ENCODE peak calls at places on chromosomes 3 and 15, in six cellular contexts. One of them, this sample, is unnamed.
A peak's percentile ranks its signal among the peaks of the same experiment; 100 is the strongest.

GRCh38 chr3:136804813-136805212 is 14.1 kb upstream of the SLC35G2 start:
- DNase-seq in stimulated activated CD8-positive, alpha-beta memory T cell treated with anti-CD3 and anti-CD28 coated beads, Interleukin-2, amount 100 ng/mL, for 48 hours: no peak
- DNase-seq in NCI-H510A: no peak
- DNase-seq in C1 segment of cervical spinal cord: no peak
- DNase-seq in erythroblast: no peak
- DNase-seq in upper lobe of left lung: no peak
- DNase-seq in this sample: no peak

GRCh38 chr15:61871926-61872522 is 188.2 kb downstream of the VPS13C start:
- DNase-seq in erythroblast: peak; percentile 26
- DNase-seq in C1 segment of cervical spinal cord: no peak
- DNase-seq in NCI-H510A: no peak
- DNase-seq in stimulated activated CD8-positive, alpha-beta memory T cell treated with anti-CD3 and anti-CD28 coated beads, Interleukin-2, amount 100 ng/mL, for 48 hours: no peak
- DNase-seq in upper lobe of left lung: no peak
- DNase-seq in this sample: no peak

GRCh38 chr3:95289295-95289694 is 1226.4 kb downstream of the NSUN3 start:
- DNase-seq in upper lobe of left lung: no peak
- DNase-seq in erythroblast: no peak
- DNase-seq in NCI-H510A: no peak
- DNase-seq in stimulated activated CD8-positive, alpha-beta memory T cell treated with anti-CD3 and anti-CD28 coated beads, Interleukin-2, amount 100 ng/mL, for 48 hours: no peak
- DNase-seq in C1 segment of cervical spinal cord: no peak
- DNase-seq in this sample: no peak

GRCh38 chr3:66452247-66453040 is 48.4 kb downstream of the LRIG1 start:
- DNase-seq in C1 segment of cervical spinal cord: no peak
- DNase-seq in NCI-H510A: no peak
- DNase-seq in stimulated activated CD8-positive, alpha-beta memory T cell treated with anti-CD3 and anti-CD28 coated beads, Interleukin-2, amount 100 ng/mL, for 48 hours: no peak
- DNase-seq in upper lobe of left lung: no peak
- DNase-seq in erythroblast: no peak
- DNase-seq in this sample: no peak

GRCh38 chr3:150763841-150764483 is 993 bp upstream of the SIAH2 start:
- DNase-seq in NCI-H510A: peak; percentile 42
- DNase-seq in erythroblast: peak; percentile 84
- DNase-seq in C1 segment of cervical spinal cord: peak; percentile 59
- DNase-seq in upper lobe of left lung: peak; percentile 76
- DNase-seq in stimulated activated CD8-positive, alpha-beta memory T cell treated with anti-CD3 and anti-CD28 coated beads, Interleukin-2, amount 100 ng/mL, for 48 hours: peak; percentile 14
- DNase-seq in this sample: no peak

GRCh38 chr15:27114440-27114839 is 143.5 kb downstream of the GABRG3 start:
- DNase-seq in stimulated activated CD8-positive, alpha-beta memory T cell treated with anti-CD3 and anti-CD28 coated beads, Interleukin-2, amount 100 ng/mL, for 48 hours: no peak
- DNase-seq in upper lobe of left lung: no peak
- DNase-seq in erythroblast: no peak
- DNase-seq in NCI-H510A: no peak
- DNase-seq in C1 segment of cervical spinal cord: no peak
- DNase-seq in this sample: no peak

GRCh38 chr15:64842099-64842940 is 605 bp downstream of the PLEKHO2 start:
- DNase-seq in upper lobe of left lung: no peak
- DNase-seq in stimulated activated CD8-positive, alpha-beta memory T cell treated with anti-CD3 and anti-CD28 coated beads, Interleukin-2, amount 100 ng/mL, for 48 hours: no peak
- DNase-seq in C1 segment of cervical spinal cord: no peak
- DNase-seq in erythroblast: peak; percentile 46
- DNase-seq in NCI-H510A: no peak
- DNase-seq in this sample: no peak

GRCh38 chr3:45565341-45565740 is 29.2 kb upstream of the LIMD1 start:
- DNase-seq in erythroblast: no peak
- DNase-seq in C1 segment of cervical spinal cord: no peak
- DNase-seq in NCI-H510A: no peak
- DNase-seq in upper lobe of left lung: no peak
- DNase-seq in stimulated activated CD8-positive, alpha-beta memory T cell treated with anti-CD3 and anti-CD28 coated beads, Interleukin-2, amount 100 ng/mL, for 48 hours: no peak
- DNase-seq in this sample: no peak

GRCh38 chr3:99425930-99426329 is 212.5 kb upstream of the COL8A1 start:
- DNase-seq in NCI-H510A: no peak
- DNase-seq in upper lobe of left lung: no peak
- DNase-seq in erythroblast: no peak
- DNase-seq in stimulated activated CD8-positive, alpha-beta memory T cell treated with anti-CD3 and anti-CD28 coated beads, Interleukin-2, amount 100 ng/mL, for 48 hours: no peak
- DNase-seq in C1 segment of cervical spinal cord: no peak
- DNase-seq in this sample: no peak

GRCh38 chr3:184560531-184560930 is 1.1 kb upstream of the EPHB3 start:
- DNase-seq in erythroblast: no peak
- DNase-seq in stimulated activated CD8-positive, alpha-beta memory T cell treated with anti-CD3 and anti-CD28 coated beads, Interleukin-2, amount 100 ng/mL, for 48 hours: no peak
- DNase-seq in upper lobe of left lung: no peak
- DNase-seq in C1 segment of cervical spinal cord: no peak
- DNase-seq in NCI-H510A: no peak
- DNase-seq in this sample: no peak

GRCh38 chr3:112362221-112362620 is 29.3 kb downstream of the CD200 start:
- DNase-seq in C1 segment of cervical spinal cord: no peak
- DNase-seq in NCI-H510A: no peak
- DNase-seq in upper lobe of left lung: no peak
- DNase-seq in erythroblast: no peak
- DNase-seq in stimulated activated CD8-positive, alpha-beta memory T cell treated with anti-CD3 and anti-CD28 coated beads, Interleukin-2, amount 100 ng/mL, for 48 hours: no peak
- DNase-seq in this sample: no peak

GRCh38 chr15:74854453-74854852 is 11.5 kb upstream of the ULK3 start:
- DNase-seq in NCI-H510A: no peak
- DNase-seq in stimulated activated CD8-positive, alpha-beta memory T cell treated with anti-CD3 and anti-CD28 coated beads, Interleukin-2, amount 100 ng/mL, for 48 hours: no peak
- DNase-seq in upper lobe of left lung: no peak
- DNase-seq in erythroblast: no peak
- DNase-seq in C1 segment of cervical spinal cord: no peak
- DNase-seq in this sample: no peak

GRCh38 chr3:159787794-159788205 is 200.8 kb upstream of the IL12A start:
- DNase-seq in NCI-H510A: no peak
- DNase-seq in upper lobe of left lung: no peak
- DNase-seq in erythroblast: no peak
- DNase-seq in C1 segment of cervical spinal cord: no peak
- DNase-seq in stimulated activated CD8-positive, alpha-beta memory T cell treated with anti-CD3 and anti-CD28 coated beads, Interleukin-2, amount 100 ng/mL, for 48 hours: no peak
- DNase-seq in this sample: no peak

GRCh38 chr3:103210583-103210982 is 775.8 kb downstream of the ZPLD1 start:
- DNase-seq in erythroblast: no peak
- DNase-seq in upper lobe of left lung: no peak
- DNase-seq in stimulated activated CD8-positive, alpha-beta memory T cell treated with anti-CD3 and anti-CD28 coated beads, Interleukin-2, amount 100 ng/mL, for 48 hours: no peak
- DNase-seq in C1 segment of cervical spinal cord: no peak
- DNase-seq in NCI-H510A: no peak
- DNase-seq in this sample: no peak

GRCh38 chr15:78092111-78093041 is at the start of gene SH2D7:
- DNase-seq in upper lobe of left lung: peak; percentile 15
- DNase-seq in NCI-H510A: no peak
- DNase-seq in erythroblast: no peak
- DNase-seq in stimulated activated CD8-positive, alpha-beta memory T cell treated with anti-CD3 and anti-CD28 coated beads, Interleukin-2, amount 100 ng/mL, for 48 hours: no peak
- DNase-seq in C1 segment of cervical spinal cord: no peak
- DNase-seq in this sample: peak; percentile 54

GRCh38 chr3:64031540-64032533 is 8.5 kb upstream of the PSMD6 start:
- DNase-seq in erythroblast: no peak
- DNase-seq in upper lobe of left lung: no peak
- DNase-seq in C1 segment of cervical spinal cord: no peak
- DNase-seq in stimulated activated CD8-positive, alpha-beta memory T cell treated with anti-CD3 and anti-CD28 coated beads, Interleukin-2, amount 100 ng/mL, for 48 hours: no peak
- DNase-seq in NCI-H510A: no peak
- DNase-seq in this sample: no peak

GRCh38 chr15:75693501-75694240 is 19.0 kb downstream of the CSPG4 start:
- DNase-seq in erythroblast: no peak
- DNase-seq in NCI-H510A: no peak
- DNase-seq in C1 segment of cervical spinal cord: no peak
- DNase-seq in upper lobe of left lung: no peak
- DNase-seq in stimulated activated CD8-positive, alpha-beta memory T cell treated with anti-CD3 and anti-CD28 coated beads, Interleukin-2, amount 100 ng/mL, for 48 hours: no peak
- DNase-seq in this sample: no peak

GRCh38 chr3:35549690-35550089 is 89.6 kb upstream of the ARPP21 start:
- DNase-seq in NCI-H510A: no peak
- DNase-seq in C1 segment of cervical spinal cord: no peak
- DNase-seq in stimulated activated CD8-positive, alpha-beta memory T cell treated with anti-CD3 and anti-CD28 coated beads, Interleukin-2, amount 100 ng/mL, for 48 hours: no peak
- DNase-seq in erythroblast: no peak
- DNase-seq in upper lobe of left lung: no peak
- DNase-seq in this sample: no peak

GRCh38 chr3:132174500-132174899 is 139.7 kb upstream of the CPNE4 start:
- DNase-seq in erythroblast: no peak
- DNase-seq in upper lobe of left lung: no peak
- DNase-seq in C1 segment of cervical spinal cord: no peak
- DNase-seq in NCI-H510A: no peak
- DNase-seq in stimulated activated CD8-positive, alpha-beta memory T cell treated with anti-CD3 and anti-CD28 coated beads, Interleukin-2, amount 100 ng/mL, for 48 hours: no peak
- DNase-seq in this sample: no peak

GRCh38 chr3:196837819-196838420 is 29.8 kb upstream of the SENP5 start:
- DNase-seq in NCI-H510A: no peak
- DNase-seq in C1 segment of cervical spinal cord: no peak
- DNase-seq in erythroblast: peak; percentile 76
- DNase-seq in upper lobe of left lung: peak; percentile 73
- DNase-seq in stimulated activated CD8-positive, alpha-beta memory T cell treated with anti-CD3 and anti-CD28 coated beads, Interleukin-2, amount 100 ng/mL, for 48 hours: peak; percentile 45
- DNase-seq in this sample: peak; percentile 67

GRCh38 chr3:78035020-78035660 is 995.2 kb downstream of the ROBO2 start:
- DNase-seq in stimulated activated CD8-positive, alpha-beta memory T cell treated with anti-CD3 and anti-CD28 coated beads, Interleukin-2, amount 100 ng/mL, for 48 hours: no peak
- DNase-seq in C1 segment of cervical spinal cord: no peak
- DNase-seq in upper lobe of left lung: no peak
- DNase-seq in erythroblast: no peak
- DNase-seq in NCI-H510A: no peak
- DNase-seq in this sample: no peak

GRCh38 chr3:126431103-126431534 is 36.4 kb downstream of the CFAP100 start:
- DNase-seq in upper lobe of left lung: no peak
- DNase-seq in C1 segment of cervical spinal cord: no peak
- DNase-seq in NCI-H510A: no peak
- DNase-seq in stimulated activated CD8-positive, alpha-beta memory T cell treated with anti-CD3 and anti-CD28 coated beads, Interleukin-2, amount 100 ng/mL, for 48 hours: no peak
- DNase-seq in erythroblast: no peak
- DNase-seq in this sample: no peak

GRCh38 chr3:10964537-10965167 is 27.9 kb upstream of the SLC6A1 start:
- DNase-seq in NCI-H510A: no peak
- DNase-seq in stimulated activated CD8-positive, alpha-beta memory T cell treated with anti-CD3 and anti-CD28 coated beads, Interleukin-2, amount 100 ng/mL, for 48 hours: no peak
- DNase-seq in C1 segment of cervical spinal cord: no peak
- DNase-seq in erythroblast: peak; percentile 19
- DNase-seq in upper lobe of left lung: no peak
- DNase-seq in this sample: no peak

GRCh38 chr3:50213383-50213782 is 8.3 kb downstream of the SLC38A3 start:
- DNase-seq in erythroblast: no peak
- DNase-seq in C1 segment of cervical spinal cord: peak; percentile 66
- DNase-seq in NCI-H510A: no peak
- DNase-seq in upper lobe of left lung: no peak
- DNase-seq in stimulated activated CD8-positive, alpha-beta memory T cell treated with anti-CD3 and anti-CD28 coated beads, Interleukin-2, amount 100 ng/mL, for 48 hours: no peak
- DNase-seq in this sample: no peak

GRCh38 chr3:193829781-193830180 is 236.8 kb downstream of the OPA1 start:
- DNase-seq in upper lobe of left lung: peak; percentile 72
- DNase-seq in C1 segment of cervical spinal cord: no peak
- DNase-seq in erythroblast: no peak
- DNase-seq in NCI-H510A: peak; percentile 38
- DNase-seq in stimulated activated CD8-positive, alpha-beta memory T cell treated with anti-CD3 and anti-CD28 coated beads, Interleukin-2, amount 100 ng/mL, for 48 hours: no peak
- DNase-seq in this sample: no peak

GRCh38 chr3:186144257-186144656 is 35.4 kb upstream of the ETV5 start:
- DNase-seq in erythroblast: no peak
- DNase-seq in stimulated activated CD8-positive, alpha-beta memory T cell treated with anti-CD3 and anti-CD28 coated beads, Interleukin-2, amount 100 ng/mL, for 48 hours: no peak
- DNase-seq in NCI-H510A: no peak
- DNase-seq in upper lobe of left lung: no peak
- DNase-seq in C1 segment of cervical spinal cord: no peak
- DNase-seq in this sample: no peak

GRCh38 chr3:30305021-30305420 is 301.4 kb upstream of the TGFBR2 start:
- DNase-seq in NCI-H510A: no peak
- DNase-seq in erythroblast: no peak
- DNase-seq in stimulated activated CD8-positive, alpha-beta memory T cell treated with anti-CD3 and anti-CD28 coated beads, Interleukin-2, amount 100 ng/mL, for 48 hours: no peak
- DNase-seq in upper lobe of left lung: no peak
- DNase-seq in C1 segment of cervical spinal cord: no peak
- DNase-seq in this sample: no peak

GRCh38 chr15:40847225-40847961 is 3.5 kb downstream of the SPINT1 start:
- DNase-seq in C1 segment of cervical spinal cord: peak; percentile 9
- DNase-seq in erythroblast: no peak
- DNase-seq in upper lobe of left lung: peak; percentile 93
- DNase-seq in stimulated activated CD8-positive, alpha-beta memory T cell treated with anti-CD3 and anti-CD28 coated beads, Interleukin-2, amount 100 ng/mL, for 48 hours: no peak
- DNase-seq in NCI-H510A: peak; percentile 81
- DNase-seq in this sample: no peak

GRCh38 chr3:52848617-52849016 is 13.8 kb upstream of the MUSTN1 start:
- DNase-seq in NCI-H510A: no peak
- DNase-seq in C1 segment of cervical spinal cord: no peak
- DNase-seq in stimulated activated CD8-positive, alpha-beta memory T cell treated with anti-CD3 and anti-CD28 coated beads, Interleukin-2, amount 100 ng/mL, for 48 hours: no peak
- DNase-seq in upper lobe of left lung: no peak
- DNase-seq in erythroblast: no peak
- DNase-seq in this sample: peak; percentile 48

GRCh38 chr3:59253523-59253922 is 203.7 kb upstream of the CFAP20DC start:
- DNase-seq in stimulated activated CD8-positive, alpha-beta memory T cell treated with anti-CD3 and anti-CD28 coated beads, Interleukin-2, amount 100 ng/mL, for 48 hours: no peak
- DNase-seq in upper lobe of left lung: no peak
- DNase-seq in erythroblast: no peak
- DNase-seq in NCI-H510A: no peak
- DNase-seq in C1 segment of cervical spinal cord: no peak
- DNase-seq in this sample: no peak

GRCh38 chr3:99958177-99958912 is 140.7 kb downstream of the CMSS1 start:
- DNase-seq in C1 segment of cervical spinal cord: no peak
- DNase-seq in upper lobe of left lung: no peak
- DNase-seq in stimulated activated CD8-positive, alpha-beta memory T cell treated with anti-CD3 and anti-CD28 coated beads, Interleukin-2, amount 100 ng/mL, for 48 hours: no peak
- DNase-seq in NCI-H510A: no peak
- DNase-seq in erythroblast: no peak
- DNase-seq in this sample: no peak

GRCh38 chr15:33154366-33155166 is 39.9 kb downstream of the FMN1 start:
- DNase-seq in C1 segment of cervical spinal cord: peak; percentile 63
- DNase-seq in stimulated activated CD8-positive, alpha-beta memory T cell treated with anti-CD3 and anti-CD28 coated beads, Interleukin-2, amount 100 ng/mL, for 48 hours: no peak
- DNase-seq in upper lobe of left lung: peak; percentile 78
- DNase-seq in NCI-H510A: no peak
- DNase-seq in erythroblast: no peak
- DNase-seq in this sample: no peak

GRCh38 chr15:51077565-51078153 is 17.0 kb downstream of the TNFAIP8L3 start:
- DNase-seq in erythroblast: peak; percentile 90
- DNase-seq in C1 segment of cervical spinal cord: peak; percentile 34
- DNase-seq in stimulated activated CD8-positive, alpha-beta memory T cell treated with anti-CD3 and anti-CD28 coated beads, Interleukin-2, amount 100 ng/mL, for 48 hours: peak; percentile 34
- DNase-seq in NCI-H510A: no peak
- DNase-seq in upper lobe of left lung: peak; percentile 73
- DNase-seq in this sample: peak; percentile 83

GRCh38 chr3:39407259-39407629 is 724 bp downstream of the RPSA start:
- DNase-seq in upper lobe of left lung: no peak
- DNase-seq in NCI-H510A: no peak
- DNase-seq in stimulated activated CD8-positive, alpha-beta memory T cell treated with anti-CD3 and anti-CD28 coated beads, Interleukin-2, amount 100 ng/mL, for 48 hours: no peak
- DNase-seq in C1 segment of cervical spinal cord: no peak
- DNase-seq in erythroblast: no peak
- DNase-seq in this sample: no peak

GRCh38 chr3:195714380-195715011 is 6.3 kb upstream of the MUC20 start:
- DNase-seq in stimulated activated CD8-positive, alpha-beta memory T cell treated with anti-CD3 and anti-CD28 coated beads, Interleukin-2, amount 100 ng/mL, for 48 hours: no peak
- DNase-seq in NCI-H510A: no peak
- DNase-seq in C1 segment of cervical spinal cord: no peak
- DNase-seq in upper lobe of left lung: no peak
- DNase-seq in erythroblast: no peak
- DNase-seq in this sample: no peak

GRCh38 chr3:197302696-197303341 is 4.4 kb upstream of the DLG1 start:
- DNase-seq in erythroblast: no peak
- DNase-seq in upper lobe of left lung: no peak
- DNase-seq in NCI-H510A: no peak
- DNase-seq in stimulated activated CD8-positive, alpha-beta memory T cell treated with anti-CD3 and anti-CD28 coated beads, Interleukin-2, amount 100 ng/mL, for 48 hours: no peak
- DNase-seq in C1 segment of cervical spinal cord: no peak
- DNase-seq in this sample: no peak

GRCh38 chr3:58419782-58420512 is 13.7 kb downstream of the PDHB start:
- DNase-seq in upper lobe of left lung: no peak
- DNase-seq in erythroblast: no peak
- DNase-seq in NCI-H510A: no peak
- DNase-seq in stimulated activated CD8-positive, alpha-beta memory T cell treated with anti-CD3 and anti-CD28 coated beads, Interleukin-2, amount 100 ng/mL, for 48 hours: no peak
- DNase-seq in C1 segment of cervical spinal cord: no peak
- DNase-seq in this sample: no peak

GRCh38 chr15:68082735-68083134 is 28.6 kb downstream of the PIAS1 start:
- DNase-seq in upper lobe of left lung: no peak
- DNase-seq in stimulated activated CD8-positive, alpha-beta memory T cell treated with anti-CD3 and anti-CD28 coated beads, Interleukin-2, amount 100 ng/mL, for 48 hours: no peak
- DNase-seq in C1 segment of cervical spinal cord: no peak
- DNase-seq in NCI-H510A: no peak
- DNase-seq in erythroblast: no peak
- DNase-seq in this sample: no peak

This sample was measured in suprapubic skin.